ENCODE peak calls at places on chromosomes 12 and 14, in four cellular contexts. M is HL-60, Y is GM12878, O is K562. H is an unnamed sample.

GRCh38 chr14:100193417-100194357 is 34.2 kb upstream of the DEGS2 start:
- DNase-seq in O (peak), Y (no peak), M (no peak), H (peak)

GRCh38 chr14:50758945-50759344 is 72.0 kb downstream of the NIN start:
- DNase-seq in Y (no peak), M (no peak), O (no peak), H (no peak)

GRCh38 chr12:119841433-119842210 is 35.5 kb downstream of the CIT start:
- DNase-seq in O (no peak), M (no peak), Y (no peak), H (no peak)

GRCh38 chr12:76946451-76946850 is 67.6 kb upstream of the CSRP2 start:
- DNase-seq in O (no peak), Y (no peak), M (no peak), H (no peak)

GRCh38 chr14:101333335-101334280 is 227.7 kb upstream of the DIO3 start:
- DNase-seq in O (no peak), Y (no peak), M (no peak), H (no peak)

GRCh38 chr12:120276734-120277133 is 11.2 kb upstream of the PXN start:
- DNase-seq in Y (no peak), O (no peak), M (no peak), H (no peak)

GRCh38 chr12:68844318-68844745 is 36.4 kb downstream of the MDM2 start:
- DNase-seq in O (no peak), M (no peak), Y (no peak), H (no peak)

GRCh38 chr12:13443028-13443427 is 246.5 kb downstream of the EMP1 start:
- DNase-seq in M (no peak), O (no peak), Y (no peak), H (no peak)

GRCh38 chr12:37565112-37565511 is 751.5 kb upstream of the ALG10B start:
- DNase-seq in O (no peak), M (no peak), Y (no peak), H (no peak)

GRCh38 chr12:105253882-105254513 is 18.0 kb upstream of the APPL2 start:
- DNase-seq in O (peak), M (no peak), Y (no peak), H (no peak)

GRCh38 chr14:20440882-20441281 is 4.9 kb upstream of the KLHL33 start:
- DNase-seq in Y (no peak), M (no peak), O (no peak), H (no peak)

GRCh38 chr12:112349440-112349839 is 32.8 kb downstream of the HECTD4 start:
- DNase-seq in Y (no peak), O (no peak), M (no peak), H (no peak)

GRCh38 chr12:125889742-125890141 is 824.5 kb downstream of the AACS start:
- DNase-seq in O (no peak), M (no peak), Y (no peak), H (no peak)

GRCh38 chr14:54771411-54772027 is 131.1 kb downstream of the GCH1 start:
- DNase-seq in Y (no peak), O (peak), M (no peak), H (no peak)

GRCh38 chr12:89163918-89164317 is 188.4 kb downstream of the DUSP6 start:
- DNase-seq in M (no peak), O (no peak), Y (no peak), H (no peak)

GRCh38 chr12:89160716-89161123 is 191.6 kb downstream of the DUSP6 start:
- DNase-seq in O (no peak), M (peak), Y (no peak), H (no peak)

GRCh38 chr12:89161553-89161952 is 190.7 kb downstream of the DUSP6 start:
- DNase-seq in O (no peak), Y (no peak), M (peak), H (no peak)

GRCh38 chr12:89166525-89166934 is 185.8 kb downstream of the DUSP6 start:
- DNase-seq in O (no peak), M (no peak), Y (peak), H (peak)

DNA sequence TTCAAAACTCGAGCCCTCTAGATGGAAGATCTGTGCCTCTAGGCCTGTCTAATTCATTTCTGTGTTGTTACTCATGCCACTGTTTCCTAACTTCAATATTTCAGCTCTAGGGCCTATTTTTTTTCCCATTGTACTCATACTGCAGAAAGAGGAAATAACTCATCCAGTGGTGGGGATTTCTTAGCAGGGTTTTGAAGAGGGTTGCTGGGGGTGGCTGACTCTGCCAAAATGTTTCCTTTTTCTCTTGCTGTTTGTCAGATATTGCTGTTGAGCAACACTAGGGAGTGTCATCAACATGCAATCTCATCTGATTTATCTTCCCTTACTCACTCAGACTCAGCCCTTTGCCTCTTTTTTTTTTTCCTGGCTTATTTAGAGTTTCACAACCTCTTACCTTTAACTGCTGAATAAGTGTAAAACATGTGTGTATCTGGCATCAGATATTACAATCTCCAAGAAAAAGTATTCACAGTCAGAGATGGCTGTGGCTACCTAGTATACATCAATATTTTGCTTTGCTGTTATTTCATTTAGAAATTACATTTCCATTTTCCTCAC is 189.5 kb downstream of the DUSP6 start:
- DNase-seq in O (no peak), M (peak), Y (peak), H (no peak)
- TF ChIP-seq SPI1 in O (no peak), M (peak), Y (no peak), H (no peak)

GRCh38 chr14:93788557-93789365 is 476 bp upstream of the PRIMA1 start:
- DNase-seq in Y (no peak), O (no peak), M (no peak), H (peak)
- TF ChIP-seq SPI1 in Y (no peak), O (no peak), M (no peak), H (no peak)

GRCh38 chr12:5200276-5201087 is 156.8 kb downstream of the KCNA5 start:
- DNase-seq in M (no peak), O (peak), Y (no peak), H (peak)
- TF ChIP-seq SPI1 in M (no peak), O (no peak), Y (no peak), H (no peak)

GRCh38 chr12:40375076-40375475 is 150.3 kb downstream of the LRRK2 start:
- DNase-seq in Y (no peak), O (no peak), M (no peak), H (no peak)
- TF ChIP-seq SPI1 in Y (no peak), O (no peak), M (no peak), H (no peak)

DNA sequence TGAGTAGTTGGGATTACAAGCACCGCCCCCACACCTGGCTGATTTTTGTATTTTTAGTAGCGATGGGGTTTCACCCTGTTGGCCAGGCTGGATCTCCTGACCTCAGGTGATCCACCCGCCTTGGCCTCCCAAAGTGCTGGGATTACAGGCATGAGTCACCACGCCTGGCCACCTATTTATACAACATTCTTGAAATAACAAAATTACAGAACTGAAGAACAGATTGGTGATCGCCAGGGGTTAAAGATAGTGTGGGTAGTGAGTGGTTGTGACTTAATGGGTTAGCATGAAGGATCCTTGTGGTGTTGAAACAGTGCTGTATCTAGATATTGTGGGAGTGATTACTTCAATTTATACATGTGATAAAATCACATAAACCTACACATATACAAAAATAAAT is 7.4 kb downstream of the GLIPR1L1 start:
- DNase-seq in M (no peak), O (no peak), Y (no peak), H (no peak)
- TF ChIP-seq SPI1 in M (no peak), O (no peak), Y (no peak), H (no peak)

GRCh38 chr14:76939015-76939742 is 89.3 kb downstream of the IRF2BPL start:
- DNase-seq in O (no peak), M (no peak), Y (no peak), H (no peak)
- TF ChIP-seq SPI1 in O (no peak), M (no peak), Y (no peak), H (no peak)

GRCh38 chr12:563250-563781 is 99.9 kb downstream of the NINJ2 start:
- DNase-seq in O (no peak), M (no peak), Y (no peak), H (no peak)
- TF ChIP-seq SPI1 in O (no peak), M (no peak), Y (no peak), H (no peak)

GRCh38 chr12:18373176-18373575 is 111.9 kb downstream of the PIK3C2G start:
- DNase-seq in M (no peak), O (no peak), Y (no peak), H (no peak)

GRCh38 chr12:18375583-18375982 is 114.3 kb downstream of the PIK3C2G start:
- DNase-seq in Y (no peak), O (no peak), M (no peak), H (no peak)

DNA sequence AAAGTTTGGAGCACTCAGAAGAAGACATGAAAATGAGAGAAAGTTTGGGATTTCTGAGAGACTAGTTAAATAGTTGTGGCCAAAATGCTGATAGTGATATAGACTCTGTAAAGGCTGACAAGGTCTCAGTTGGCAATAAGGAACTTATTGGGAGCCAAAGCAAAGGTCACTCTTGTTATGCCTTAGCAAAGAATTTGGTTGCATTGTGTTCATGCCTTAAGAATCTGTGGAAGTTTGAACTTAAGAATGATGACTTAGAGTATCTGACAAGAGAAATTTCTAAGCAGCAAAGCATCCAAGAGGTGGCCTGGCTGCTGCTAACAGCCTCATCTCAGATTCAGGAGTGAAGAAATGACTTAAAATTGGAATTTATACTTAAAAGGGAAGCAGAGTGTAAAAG is 113.8 kb downstream of the PIK3C2G start:
- DNase-seq in O (no peak), Y (no peak), M (no peak), H (no peak)
- TF ChIP-seq SPI1 in O (no peak), Y (no peak), M (no peak), H (no peak)

H was measured in GM12891.